ENCODE peak calls at places on chromosomes 12 and 14, in seven cellular contexts. T is hepatocyte, Z is AG10803, Q is mammary epithelial cell, F is Panc1, N is HFF-Myc, J is lower leg skin. R is an unnamed sample.

GRCh38 chr14:54453252-54453651 is 12.1 kb upstream of the CNIH1 start:
- DNase-seq in T (no peak), Z (no peak), Q (peak), F (no peak), N (no peak), J (no peak), R (no peak)

GRCh38 chr12:119047641-119048040 is 66.3 kb downstream of the SRRM4 start:
- DNase-seq in T (no peak), Z (no peak), Q (no peak), F (no peak), N (no peak), J (no peak), R (no peak)

GRCh38 chr12:77837876-77838291 is 7.2 kb downstream of the NAV3 start:
- DNase-seq in T (no peak), Z (peak), Q (no peak), F (no peak), N (no peak), J (no peak), R (no peak)

GRCh38 chr14:81009339-81009738 is 53.9 kb downstream of the TSHR start:
- DNase-seq in T (no peak), Z (no peak), Q (no peak), F (no peak), N (no peak), J (no peak), R (no peak)

GRCh38 chr14:70350078-70350477 is 9.4 kb downstream of the COX16 start:
- DNase-seq in T (no peak), Z (no peak), Q (no peak), F (no peak), N (no peak), J (no peak), R (no peak)

GRCh38 chr14:100076630-100077029 is 11.4 kb downstream of the EVL start:
- DNase-seq in T (peak), Z (peak), Q (peak), F (no peak), N (peak), J (peak), R (peak)

GRCh38 chr12:93608313-93608712 is 35.8 kb downstream of the SOCS2 start:
- DNase-seq in T (no peak), Z (no peak), Q (no peak), F (no peak), N (no peak), J (no peak), R (no peak)

GRCh38 chr14:68403191-68403781 is 389.6 kb downstream of the ZFP36L1 start:
- DNase-seq in T (no peak), Z (peak), Q (no peak), F (no peak), N (no peak), J (no peak), R (no peak)

GRCh38 chr14:66624319-66624937 is 116.5 kb downstream of the GPHN start:
- DNase-seq in T (peak), Z (peak), Q (peak), F (peak), N (peak), J (no peak), R (peak)

GRCh38 chr12:14827043-14827442 is 13.1 kb upstream of the SMCO3 start:
- DNase-seq in T (no peak), Z (no peak), Q (no peak), F (no peak), N (no peak), J (no peak), R (no peak)

GRCh38 chr12:67926063-67926462 is 63.2 kb upstream of the IFNG-AS1 start:
- DNase-seq in T (no peak), Z (no peak), Q (no peak), F (no peak), N (no peak), J (no peak), R (no peak)

GRCh38 chr14:103686831-103687485 is 28.3 kb downstream of the XRCC3 start:
- DNase-seq in T (no peak), Z (peak), Q (no peak), F (no peak), N (no peak), J (no peak), R (no peak)

GRCh38 chr12:20798561-20798960 is 11.9 kb upstream of the SLCO1B3 start:
- DNase-seq in T (peak), Z (no peak), Q (no peak), F (no peak), N (no peak), J (no peak), R (no peak)

GRCh38 chr12:55972906-55973597 is 826 bp upstream of the RAB5B start:
- DNase-seq in T (no peak), Z (peak), Q (no peak), F (no peak), N (no peak), J (no peak), R (no peak)

GRCh38 chr12:32533971-32534590 is 134.7 kb downstream of the FGD4 start:
- DNase-seq in T (peak), Z (peak), Q (peak), F (peak), N (peak), J (peak), R (peak)

GRCh38 chr12:89977356-89978185 is 268.9 kb upstream of the ATP2B1 start:
- DNase-seq in T (no peak), Z (peak), Q (peak), F (no peak), N (no peak), J (no peak), R (no peak)

GRCh38 chr14:35355981-35356839 is 48.3 kb downstream of the NFKBIA start:
- DNase-seq in T (peak), Z (peak), Q (no peak), F (no peak), N (no peak), J (no peak), R (no peak)

GRCh38 chr14:58133739-58134138 is 18.3 kb downstream of the ARMH4 start:
- DNase-seq in T (peak), Z (peak), Q (peak), F (peak), N (no peak), J (no peak), R (no peak)

GRCh38 chr12:46847001-46847400 is 21.2 kb upstream of the SLC38A4 start:
- DNase-seq in T (no peak), Z (no peak), Q (no peak), F (no peak), N (no peak), J (no peak), R (no peak)

GRCh38 chr12:47349770-47350408 is 270.1 kb upstream of the AMIGO2 start:
- DNase-seq in T (no peak), Z (peak), Q (no peak), F (no peak), N (no peak), J (no peak), R (no peak)

GRCh38 chr12:48018618-48018995 is 14.3 kb upstream of the COL2A1 start:
- DNase-seq in T (no peak), Z (no peak), Q (no peak), F (no peak), N (no peak), J (no peak), R (no peak)

GRCh38 chr12:131137836-131138637 is 184.3 kb downstream of the ADGRD1 start:
- DNase-seq in T (peak), Z (peak), Q (no peak), F (no peak), N (no peak), J (no peak), R (no peak)

GRCh38 chr12:80044694-80045046 is 54.7 kb upstream of the OTOGL start:
- DNase-seq in T (no peak), Z (peak), Q (peak), F (no peak), N (peak), J (no peak), R (peak)

GRCh38 chr14:85466678-85467077 is 63.3 kb upstream of the FLRT2 start:
- DNase-seq in T (no peak), Z (no peak), Q (peak), F (no peak), N (no peak), J (no peak), R (no peak)

GRCh38 chr14:96592591-96593388 is 90.6 kb downstream of the PAPOLA start:
- DNase-seq in T (no peak), Z (peak), Q (peak), F (no peak), N (no peak), J (no peak), R (no peak)

GRCh38 chr12:96140110-96140509 is 54.1 kb upstream of the ELK3 start:
- DNase-seq in T (peak), Z (peak), Q (peak), F (no peak), N (peak), J (no peak), R (peak)

GRCh38 chr12:92398565-92399309 is 253.1 kb upstream of the BTG1 start:
- DNase-seq in T (no peak), Z (no peak), Q (no peak), F (no peak), N (no peak), J (no peak), R (no peak)

GRCh38 chr12:80598004-80598606 is 109.3 kb upstream of the MYF6 start:
- DNase-seq in T (peak), Z (peak), Q (peak), F (peak), N (peak), J (no peak), R (peak)

GRCh38 chr14:26636571-26636970 is 38.7 kb upstream of the NOVA1 start:
- DNase-seq in T (no peak), Z (no peak), Q (no peak), F (no peak), N (no peak), J (no peak), R (no peak)

GRCh38 chr12:130394906-130395305 is 57.2 kb downstream of the PIWIL1 start:
- DNase-seq in T (no peak), Z (no peak), Q (no peak), F (no peak), N (no peak), J (no peak), R (no peak)

GRCh38 chr12:127238061-127238460 is 1028.9 kb upstream of the TMEM132C start:
- DNase-seq in T (no peak), Z (peak), Q (peak), F (no peak), N (no peak), J (no peak), R (no peak)

GRCh38 chr14:63454863-63455622 is 88.1 kb downstream of the PPP2R5E start:
- DNase-seq in T (no peak), Z (peak), Q (no peak), F (no peak), N (peak), J (no peak), R (peak)

GRCh38 chr12:12803186-12803585 is 10.0 kb upstream of the DDX47 start:
- DNase-seq in T (peak), Z (peak), Q (peak), F (no peak), N (peak), J (peak), R (peak)

GRCh38 chr12:5901416-5901815 is 43.6 kb downstream of the ANO2 start:
- DNase-seq in T (no peak), Z (no peak), Q (no peak), F (no peak), N (no peak), J (no peak), R (no peak)

GRCh38 chr12:115049617-115050016 is 365.6 kb upstream of the TBX3 start:
- DNase-seq in T (no peak), Z (no peak), Q (no peak), F (no peak), N (no peak), J (no peak), R (no peak)

GRCh38 chr12:19482036-19482435 is 42.7 kb downstream of the AEBP2 start:
- DNase-seq in T (no peak), Z (no peak), Q (peak), F (no peak), N (no peak), J (no peak), R (no peak)

GRCh38 chr14:73465833-73466532 is 7.6 kb upstream of the NUMB start:
- DNase-seq in T (no peak), Z (no peak), Q (no peak), F (no peak), N (no peak), J (no peak), R (no peak)
- H3K4me3 ChIP-seq in T (no peak), Z (no peak), Q (no peak), F (no peak), N (no peak), J (no peak), R (no peak)

GRCh38 chr12:103905730-103906349 is 24.4 kb upstream of the HSP90B1 start:
- DNase-seq in T (no peak), Z (no peak), Q (peak), F (no peak), N (no peak), J (no peak), R (no peak)
- TF ChIP-seq CTCF in T (no peak), Z (no peak), Q (no peak), F (no peak), N (no peak), J (no peak), R (no peak)

GRCh38 chr14:76763362-76764041 is 2.2 kb downstream of the VASH1 start:
- DNase-seq in T (no peak), Z (no peak), Q (no peak), F (no peak), N (no peak), J (no peak), R (no peak)
- H3K4me3 ChIP-seq in T (no peak), Z (no peak), Q (no peak), F (no peak), N (no peak), J (no peak), R (no peak)

DNA sequence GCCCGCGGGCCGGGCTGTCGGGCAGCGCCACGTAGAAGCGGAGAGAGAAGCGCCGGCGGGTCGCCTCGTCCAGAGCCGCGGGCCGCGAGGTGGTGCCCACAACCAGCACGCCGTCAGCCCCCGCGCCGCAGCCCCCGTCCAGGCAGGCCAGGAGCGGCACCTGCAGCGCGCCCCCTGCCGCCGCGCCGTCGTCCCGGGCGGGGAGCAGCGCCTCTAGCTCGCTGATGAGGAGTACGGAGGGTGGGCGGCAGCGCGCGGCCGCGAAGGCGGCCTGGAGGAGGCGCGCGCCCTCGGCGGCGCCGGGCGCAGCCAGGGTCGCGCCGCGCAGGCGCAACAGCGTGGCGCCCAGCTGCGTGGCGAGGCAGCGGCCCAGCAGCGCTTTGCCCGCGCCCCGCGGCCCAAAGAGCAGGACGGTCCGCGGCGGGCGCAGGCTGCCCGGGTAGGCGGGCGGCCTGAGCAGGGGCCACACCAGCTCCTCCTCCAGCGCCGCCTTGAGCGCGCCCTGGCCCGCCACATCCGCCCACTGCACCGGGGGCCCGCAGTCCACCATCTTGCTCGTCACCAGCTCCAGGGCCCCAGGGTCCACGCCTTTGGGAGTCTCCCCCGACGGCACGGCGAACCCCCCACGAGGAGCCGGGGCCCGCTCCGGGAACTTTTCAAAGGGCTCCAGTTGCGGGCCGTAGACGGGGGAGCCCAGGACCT is 27.6 kb downstream of the FIGNL2 start:
- DNase-seq in T (no peak), Z (peak), Q (no peak), F (no peak), N (no peak), J (no peak), R (no peak)
- TF ChIP-seq CTCF in T (no peak), Z (no peak), Q (no peak), F (peak), N (no peak), J (no peak), R (no peak)

GRCh38 chr14:23056956-23057756 is at the start of gene CDH24:
- DNase-seq in T (peak), Z (peak), Q (peak), F (no peak), N (no peak), J (peak), R (no peak)

GRCh38 chr14:23054000-23054811 is 3.1 kb downstream of the CDH24 start:
- DNase-seq in T (no peak), Z (no peak), Q (no peak), F (no peak), N (no peak), J (no peak), R (no peak)

GRCh38 chr14:23055147-23055550 is 2.2 kb downstream of the CDH24 start:
- DNase-seq in T (no peak), Z (no peak), Q (no peak), F (no peak), N (no peak), J (no peak), R (no peak)

GRCh38 chr14:23056257-23056955 is 914 bp downstream of the CDH24 start:
- DNase-seq in T (peak), Z (peak), Q (peak), F (no peak), N (no peak), J (no peak), R (no peak)

DNA sequence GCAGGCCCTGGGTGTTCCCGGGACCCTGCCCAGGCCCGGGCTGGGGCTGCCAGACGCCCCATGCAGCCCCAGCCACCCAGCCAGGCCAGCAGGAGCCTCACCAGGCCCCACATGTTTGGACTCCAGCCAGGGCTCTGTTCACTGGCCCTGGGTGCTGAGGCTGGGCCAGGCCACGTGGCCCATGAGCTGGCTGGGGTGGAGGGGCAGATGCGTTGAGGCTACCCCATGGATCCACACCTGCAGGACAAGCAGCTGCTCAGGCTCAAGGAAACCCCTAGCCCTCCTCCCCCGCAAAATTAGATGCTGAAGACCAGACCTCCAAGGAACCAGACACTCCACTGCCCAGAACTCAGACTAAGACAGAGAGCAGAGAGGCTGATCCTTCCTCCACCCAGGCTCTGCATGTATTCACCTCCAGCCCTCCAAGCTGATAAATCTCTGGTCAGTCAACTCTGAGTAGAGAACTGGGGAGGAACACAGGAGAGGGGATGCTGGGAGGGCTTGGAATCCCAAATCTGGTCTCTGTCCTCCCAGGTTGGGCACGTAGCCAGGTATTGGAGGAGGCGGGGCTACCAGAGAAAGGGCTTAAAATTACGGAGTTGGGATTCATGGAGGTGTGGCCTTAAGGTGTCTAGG is 1.6 kb downstream of the CDH24 start:
- DNase-seq in T (peak), Z (peak), Q (no peak), F (no peak), N (no peak), J (no peak), R (no peak)
- H3K4me3 ChIP-seq in T (no peak), Z (no peak), Q (no peak), F (no peak), N (no peak), J (no peak), R (no peak)

GRCh38 chr12:50742776-50743175 is 21.1 kb upstream of the ATF1 start:
- DNase-seq in T (no peak), Z (no peak), Q (no peak), F (no peak), N (no peak), J (no peak), R (no peak)
- TF ChIP-seq CTCF in T (no peak), Z (no peak), Q (no peak), F (no peak), N (no peak), J (no peak), R (no peak)

GRCh38 chr12:1916396-1917171 is 1.9 kb downstream of the CACNA2D4 start:
- DNase-seq in T (peak), Z (no peak), Q (no peak), F (no peak), N (no peak), J (no peak), R (no peak)
- H3K4me3 ChIP-seq in T (no peak), Z (no peak), Q (no peak), F (no peak), N (no peak), J (no peak), R (no peak)

GRCh38 chr14:98999901-99000300 is 272.1 kb downstream of the BCL11B start:
- DNase-seq in T (no peak), Z (no peak), Q (no peak), F (no peak), N (no peak), J (no peak), R (no peak)
- TF ChIP-seq CTCF in T (no peak), Z (no peak), Q (no peak), F (no peak), N (no peak), J (no peak), R (no peak)